ENCODE peak calls at places on chromosomes 7 and 10, in ten cellular contexts. One of them, this sample, is unnamed.

GRCh38 chr7:139777948-139778841 is at the start of gene HIPK2:
- DNase-seq in adrenal gland: peak
- DNase-seq in A549: peak
- DNase-seq in IMR-90: peak
- DNase-seq in stomach: peak
- DNase-seq in right lobe of liver: peak
- DNase-seq in lower leg skin: no peak
- DNase-seq in testis: peak
- DNase-seq in NB4: peak
- DNase-seq in prostate gland: peak
- DNase-seq in this sample: peak

GRCh38 chr7:25207887-25208286 is 20.4 kb downstream of the NPVF start:
- DNase-seq in adrenal gland: no peak
- DNase-seq in A549: no peak
- DNase-seq in IMR-90: no peak
- DNase-seq in stomach: no peak
- DNase-seq in right lobe of liver: no peak
- DNase-seq in lower leg skin: no peak
- DNase-seq in testis: no peak
- DNase-seq in NB4: no peak
- DNase-seq in prostate gland: no peak
- DNase-seq in this sample: peak

GRCh38 chr7:133771778-133772421 is 355.2 kb upstream of the LRGUK start:
- DNase-seq in adrenal gland: no peak
- DNase-seq in A549: no peak
- DNase-seq in IMR-90: no peak
- DNase-seq in stomach: no peak
- DNase-seq in right lobe of liver: no peak
- DNase-seq in lower leg skin: peak
- DNase-seq in testis: no peak
- DNase-seq in NB4: no peak
- DNase-seq in prostate gland: peak
- DNase-seq in this sample: no peak

GRCh38 chr10:96586419-96587254 is at the start of gene TM9SF3:
- DNase-seq in adrenal gland: peak
- DNase-seq in A549: peak
- DNase-seq in IMR-90: peak
- DNase-seq in stomach: peak
- DNase-seq in right lobe of liver: peak
- DNase-seq in lower leg skin: peak
- DNase-seq in testis: peak
- DNase-seq in NB4: peak
- DNase-seq in prostate gland: peak
- DNase-seq in this sample: peak

GRCh38 chr10:17075510-17075909 is 54.1 kb downstream of the CUBN start:
- DNase-seq in adrenal gland: peak
- DNase-seq in A549: peak
- DNase-seq in IMR-90: peak
- DNase-seq in stomach: no peak
- DNase-seq in right lobe of liver: no peak
- DNase-seq in lower leg skin: peak
- DNase-seq in testis: no peak
- DNase-seq in NB4: no peak
- DNase-seq in prostate gland: no peak
- DNase-seq in this sample: no peak

GRCh38 chr7:80870806-80871205 is 48.0 kb downstream of the SEMA3C start:
- DNase-seq in adrenal gland: no peak
- DNase-seq in A549: no peak
- DNase-seq in IMR-90: no peak
- DNase-seq in stomach: no peak
- DNase-seq in right lobe of liver: no peak
- DNase-seq in lower leg skin: no peak
- DNase-seq in testis: no peak
- DNase-seq in NB4: no peak
- DNase-seq in prostate gland: no peak
- DNase-seq in this sample: no peak

GRCh38 chr7:43880596-43880995 is 11.3 kb upstream of the MRPS24 start:
- DNase-seq in adrenal gland: no peak
- DNase-seq in A549: no peak
- DNase-seq in IMR-90: peak
- DNase-seq in stomach: no peak
- DNase-seq in right lobe of liver: no peak
- DNase-seq in lower leg skin: no peak
- DNase-seq in testis: no peak
- DNase-seq in NB4: no peak
- DNase-seq in prostate gland: no peak
- DNase-seq in this sample: no peak

GRCh38 chr10:121766426-121766825 is 161.4 kb downstream of the ATE1 start:
- DNase-seq in adrenal gland: no peak
- DNase-seq in A549: no peak
- DNase-seq in IMR-90: no peak
- DNase-seq in stomach: no peak
- DNase-seq in right lobe of liver: no peak
- DNase-seq in lower leg skin: no peak
- DNase-seq in testis: no peak
- DNase-seq in NB4: no peak
- DNase-seq in prostate gland: no peak
- DNase-seq in this sample: no peak

GRCh38 chr10:43380610-43381222 is 9.3 kb downstream of the FXYD4 start:
- DNase-seq in adrenal gland: no peak
- DNase-seq in A549: peak
- DNase-seq in IMR-90: peak
- DNase-seq in stomach: no peak
- DNase-seq in right lobe of liver: no peak
- DNase-seq in lower leg skin: no peak
- DNase-seq in testis: no peak
- DNase-seq in NB4: no peak
- DNase-seq in prostate gland: no peak
- DNase-seq in this sample: no peak

GRCh38 chr10:89092439-89092838 is 101.8 kb downstream of the FAS start:
- DNase-seq in adrenal gland: no peak
- DNase-seq in A549: no peak
- DNase-seq in IMR-90: no peak
- DNase-seq in stomach: no peak
- DNase-seq in right lobe of liver: no peak
- DNase-seq in lower leg skin: no peak
- DNase-seq in testis: no peak
- DNase-seq in NB4: no peak
- DNase-seq in prostate gland: no peak
- DNase-seq in this sample: no peak

GRCh38 chr10:35848412-35848811 is 206.3 kb upstream of the FZD8 start:
- DNase-seq in adrenal gland: no peak
- DNase-seq in A549: no peak
- DNase-seq in IMR-90: no peak
- DNase-seq in stomach: no peak
- DNase-seq in right lobe of liver: no peak
- DNase-seq in lower leg skin: no peak
- DNase-seq in testis: no peak
- DNase-seq in NB4: no peak
- DNase-seq in prostate gland: no peak
- DNase-seq in this sample: no peak
- H3K4me3 ChIP-seq in adrenal gland: no peak
- H3K4me3 ChIP-seq in A549: no peak
- H3K4me3 ChIP-seq in IMR-90: no peak
- H3K4me3 ChIP-seq in stomach: no peak
- H3K4me3 ChIP-seq in right lobe of liver: no peak
- H3K4me3 ChIP-seq in lower leg skin: no peak
- H3K4me3 ChIP-seq in testis: no peak
- H3K4me3 ChIP-seq in NB4: no peak
- H3K4me3 ChIP-seq in prostate gland: no peak
- H3K4me3 ChIP-seq in this sample: no peak

GRCh38 chr7:128217972-128218652 is 23.0 kb upstream of the LEP start:
- DNase-seq in adrenal gland: no peak
- DNase-seq in A549: peak
- DNase-seq in IMR-90: no peak
- DNase-seq in stomach: no peak
- DNase-seq in right lobe of liver: no peak
- DNase-seq in lower leg skin: no peak
- DNase-seq in testis: no peak
- DNase-seq in NB4: peak
- DNase-seq in prostate gland: no peak
- DNase-seq in this sample: no peak
- TF ChIP-seq CTCF in adrenal gland: no peak
- TF ChIP-seq CTCF in A549: no peak
- TF ChIP-seq CTCF in IMR-90: peak
- TF ChIP-seq CTCF in stomach: no peak
- TF ChIP-seq CTCF in right lobe of liver: no peak
- TF ChIP-seq CTCF in lower leg skin: no peak
- TF ChIP-seq CTCF in testis: peak
- TF ChIP-seq CTCF in NB4: peak
- TF ChIP-seq CTCF in prostate gland: no peak
- TF ChIP-seq CTCF in this sample: no peak

GRCh38 chr7:90708841-90709317 is 112.8 kb downstream of the CDK14 start:
- DNase-seq in adrenal gland: peak
- DNase-seq in A549: peak
- DNase-seq in IMR-90: no peak
- DNase-seq in stomach: peak
- DNase-seq in right lobe of liver: no peak
- DNase-seq in lower leg skin: no peak
- DNase-seq in testis: peak
- DNase-seq in NB4: peak
- DNase-seq in prostate gland: no peak
- DNase-seq in this sample: peak
- TF ChIP-seq POLR2A in adrenal gland: no peak
- TF ChIP-seq POLR2A in A549: no peak
- TF ChIP-seq POLR2A in IMR-90: no peak
- TF ChIP-seq POLR2A in stomach: no peak
- TF ChIP-seq POLR2A in right lobe of liver: no peak
- TF ChIP-seq POLR2A in lower leg skin: no peak
- TF ChIP-seq POLR2A in testis: no peak
- TF ChIP-seq POLR2A in NB4: no peak
- TF ChIP-seq POLR2A in prostate gland: no peak
- TF ChIP-seq POLR2A in this sample: no peak

GRCh38 chr7:6409091-6409490 is 38.7 kb downstream of the DAGLB start:
- DNase-seq in adrenal gland: no peak
- DNase-seq in A549: no peak
- DNase-seq in IMR-90: no peak
- DNase-seq in stomach: no peak
- DNase-seq in right lobe of liver: no peak
- DNase-seq in lower leg skin: no peak
- DNase-seq in testis: no peak
- DNase-seq in NB4: no peak
- DNase-seq in prostate gland: no peak
- DNase-seq in this sample: no peak

GRCh38 chr7:6416516-6417145 is 31.1 kb downstream of the DAGLB start:
- DNase-seq in adrenal gland: no peak
- DNase-seq in A549: peak
- DNase-seq in IMR-90: peak
- DNase-seq in stomach: no peak
- DNase-seq in right lobe of liver: no peak
- DNase-seq in lower leg skin: no peak
- DNase-seq in testis: no peak
- DNase-seq in NB4: peak
- DNase-seq in prostate gland: no peak
- DNase-seq in this sample: no peak

GRCh38 chr7:6417408-6417807 is 30.3 kb downstream of the DAGLB start:
- DNase-seq in adrenal gland: no peak
- DNase-seq in A549: no peak
- DNase-seq in IMR-90: no peak
- DNase-seq in stomach: no peak
- DNase-seq in right lobe of liver: no peak
- DNase-seq in lower leg skin: no peak
- DNase-seq in testis: no peak
- DNase-seq in NB4: no peak
- DNase-seq in prostate gland: no peak
- DNase-seq in this sample: no peak

GRCh38 chr7:6409991-6410693 is 37.6 kb downstream of the DAGLB start:
- DNase-seq in adrenal gland: no peak
- DNase-seq in A549: no peak
- DNase-seq in IMR-90: no peak
- DNase-seq in stomach: no peak
- DNase-seq in right lobe of liver: no peak
- DNase-seq in lower leg skin: no peak
- DNase-seq in testis: no peak
- DNase-seq in NB4: peak
- DNase-seq in prostate gland: no peak
- DNase-seq in this sample: no peak

DNA sequence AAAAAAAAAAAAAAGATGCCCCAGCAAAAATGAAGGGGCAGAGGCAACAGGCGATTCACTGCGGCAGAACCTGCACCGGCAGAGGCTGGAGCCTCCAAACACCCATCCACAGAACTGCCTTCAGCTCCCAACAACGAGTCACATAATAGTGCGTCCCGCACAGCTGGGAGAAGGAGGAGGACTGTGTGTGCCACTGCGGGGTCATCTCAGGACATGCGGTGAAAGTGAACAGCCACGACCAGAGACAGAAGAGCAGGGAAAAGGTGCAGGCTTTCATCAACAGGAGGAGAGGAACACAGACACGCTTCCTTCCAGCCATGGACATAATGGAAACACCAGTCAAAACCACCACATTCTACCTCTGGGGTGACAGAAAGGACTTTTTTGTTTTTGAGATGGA is 34.1 kb downstream of the DAGLB start:
- DNase-seq in adrenal gland: no peak
- DNase-seq in A549: no peak
- DNase-seq in IMR-90: no peak
- DNase-seq in stomach: no peak
- DNase-seq in right lobe of liver: no peak
- DNase-seq in lower leg skin: no peak
- DNase-seq in testis: no peak
- DNase-seq in NB4: no peak
- DNase-seq in prostate gland: no peak
- DNase-seq in this sample: no peak
- H3K4me3 ChIP-seq in adrenal gland: no peak
- H3K4me3 ChIP-seq in A549: no peak
- H3K4me3 ChIP-seq in IMR-90: no peak
- H3K4me3 ChIP-seq in stomach: no peak
- H3K4me3 ChIP-seq in right lobe of liver: no peak
- H3K4me3 ChIP-seq in lower leg skin: no peak
- H3K4me3 ChIP-seq in testis: no peak
- H3K4me3 ChIP-seq in NB4: no peak
- H3K4me3 ChIP-seq in prostate gland: no peak
- H3K4me3 ChIP-seq in this sample: no peak

DNA sequence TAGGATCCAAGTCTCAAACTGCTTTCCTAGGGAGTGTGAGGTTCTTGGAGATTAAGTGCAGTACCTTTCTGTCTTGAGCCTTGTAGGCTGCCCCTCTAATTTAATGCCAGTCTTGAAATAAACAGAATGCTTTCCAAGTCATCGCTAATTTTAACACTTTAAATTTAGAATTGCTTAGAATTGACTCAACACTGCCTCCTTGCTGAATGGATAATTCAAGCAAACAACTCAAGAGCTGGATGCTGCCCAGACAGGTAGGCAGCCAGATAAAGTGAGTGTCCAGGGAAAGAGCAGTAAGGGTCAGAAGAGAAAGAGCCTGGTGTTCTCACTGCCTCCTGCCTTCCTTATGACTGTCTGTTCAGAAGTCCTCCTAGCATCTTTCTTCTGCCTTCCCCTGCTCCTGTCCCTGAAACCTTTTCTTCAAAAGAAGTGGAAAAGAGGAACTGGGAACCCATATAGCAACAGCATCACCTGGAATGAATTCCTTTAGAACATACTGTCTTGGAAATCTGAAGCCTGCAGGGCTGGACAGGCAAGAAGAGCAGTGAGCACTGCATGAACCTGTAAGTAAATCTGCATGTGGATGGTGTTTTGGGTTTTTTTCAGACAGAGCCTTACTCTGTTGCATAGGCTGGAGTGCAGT is 3.1 kb upstream of the GOT1 start:
- DNase-seq in adrenal gland: no peak
- DNase-seq in A549: peak
- DNase-seq in IMR-90: no peak
- DNase-seq in stomach: no peak
- DNase-seq in right lobe of liver: no peak
- DNase-seq in lower leg skin: no peak
- DNase-seq in testis: no peak
- DNase-seq in NB4: peak
- DNase-seq in prostate gland: no peak
- DNase-seq in this sample: no peak
- TF ChIP-seq CTCF in adrenal gland: no peak
- TF ChIP-seq CTCF in A549: peak
- TF ChIP-seq CTCF in IMR-90: no peak
- TF ChIP-seq CTCF in stomach: no peak
- TF ChIP-seq CTCF in right lobe of liver: peak
- TF ChIP-seq CTCF in lower leg skin: no peak
- TF ChIP-seq CTCF in testis: no peak
- TF ChIP-seq CTCF in NB4: no peak
- TF ChIP-seq CTCF in prostate gland: peak
- TF ChIP-seq CTCF in this sample: no peak

This sample was measured in transverse colon.